ENCODE peak calls at places on chromosomes 2 and 18, in four cellular contexts. One of them, this sample, is unnamed.

GRCh38 chr2:196399736-196400691 is 228.6 kb upstream of the STK17B start:
- DNase-seq in colonic mucosa: no peak
- DNase-seq in PC-9: peak
- DNase-seq in heart left ventricle: peak
- DNase-seq in this sample: no peak

GRCh38 chr2:134778372-134778771 is 59.6 kb upstream of the TMEM163 start:
- DNase-seq in heart left ventricle: no peak
- DNase-seq in PC-9: no peak
- DNase-seq in colonic mucosa: no peak
- DNase-seq in this sample: no peak

GRCh38 chr2:17646096-17646554 is 105.6 kb downstream of the VSNL1 start:
- DNase-seq in colonic mucosa: peak
- DNase-seq in heart left ventricle: peak
- DNase-seq in PC-9: peak
- DNase-seq in this sample: peak

GRCh38 chr2:11569636-11570035 is 35.8 kb downstream of the GREB1 start:
- DNase-seq in PC-9: no peak
- DNase-seq in colonic mucosa: no peak
- DNase-seq in heart left ventricle: no peak
- DNase-seq in this sample: no peak

GRCh38 chr18:13809521-13810252 is 14.3 kb upstream of the MC5R start:
- DNase-seq in PC-9: peak
- DNase-seq in heart left ventricle: no peak
- DNase-seq in colonic mucosa: peak
- DNase-seq in this sample: no peak

GRCh38 chr2:109284816-109285215 is 155.8 kb downstream of the SH3RF3 start:
- DNase-seq in heart left ventricle: peak
- DNase-seq in colonic mucosa: no peak
- DNase-seq in PC-9: no peak
- DNase-seq in this sample: no peak

GRCh38 chr2:234797566-234798250 is 154.1 kb upstream of the SH3BP4 start:
- DNase-seq in heart left ventricle: no peak
- DNase-seq in PC-9: no peak
- DNase-seq in colonic mucosa: no peak
- DNase-seq in this sample: no peak

GRCh38 chr2:20574423-20574911 is 76.4 kb downstream of the HS1BP3 start:
- DNase-seq in PC-9: no peak
- DNase-seq in heart left ventricle: no peak
- DNase-seq in colonic mucosa: no peak
- DNase-seq in this sample: no peak

GRCh38 chr18:74896390-74896991 is 298.8 kb downstream of the ZNF407 start:
- DNase-seq in heart left ventricle: peak
- DNase-seq in PC-9: peak
- DNase-seq in colonic mucosa: peak
- DNase-seq in this sample: no peak

GRCh38 chr2:45826889-45827635 is 175.6 kb downstream of the PRKCE start:
- DNase-seq in colonic mucosa: no peak
- DNase-seq in PC-9: no peak
- DNase-seq in heart left ventricle: peak
- DNase-seq in this sample: no peak

GRCh38 chr2:183126635-183127034 is 2.4 kb downstream of the NUP35 start:
- DNase-seq in PC-9: no peak
- DNase-seq in heart left ventricle: no peak
- DNase-seq in colonic mucosa: no peak
- DNase-seq in this sample: no peak

GRCh38 chr2:220837226-220837625 is 734.9 kb downstream of the EPHA4 start:
- DNase-seq in colonic mucosa: no peak
- DNase-seq in PC-9: no peak
- DNase-seq in heart left ventricle: no peak
- DNase-seq in this sample: no peak

DNA sequence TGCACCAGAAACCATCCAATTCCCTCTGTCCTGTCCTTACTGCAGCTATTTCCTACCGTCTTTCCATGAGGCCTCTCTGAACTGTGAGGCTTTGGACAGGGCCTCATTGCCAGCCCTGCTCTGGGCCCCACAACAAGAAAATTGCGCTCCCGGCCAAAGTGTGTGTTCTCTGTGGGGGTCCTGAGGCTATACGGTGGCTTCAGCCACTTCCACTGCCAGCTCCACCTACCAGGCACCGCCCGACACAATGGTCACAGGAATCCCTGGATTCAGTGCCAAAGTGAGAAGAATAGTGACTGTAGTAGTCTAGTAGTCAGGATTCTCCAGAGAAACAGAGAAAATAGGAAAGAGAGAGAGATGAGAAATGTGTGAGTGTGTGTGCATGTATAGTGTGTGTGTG is 140.2 kb downstream of the IRS1 start:
- DNase-seq in heart left ventricle: no peak
- DNase-seq in PC-9: no peak
- DNase-seq in colonic mucosa: no peak
- DNase-seq in this sample: no peak
- H3K27ac ChIP-seq in heart left ventricle: peak
- H3K27ac ChIP-seq in PC-9: no peak
- H3K27ac ChIP-seq in colonic mucosa: no peak
- H3K27ac ChIP-seq in this sample: no peak

GRCh38 chr18:23106575-23106974 is 28.7 kb upstream of the CABLES1 start:
- DNase-seq in heart left ventricle: no peak
- DNase-seq in PC-9: peak
- DNase-seq in colonic mucosa: peak
- DNase-seq in this sample: peak

GRCh38 chr18:23105581-23106219 is 29.6 kb upstream of the CABLES1 start:
- DNase-seq in colonic mucosa: peak
- DNase-seq in heart left ventricle: no peak
- DNase-seq in PC-9: peak
- DNase-seq in this sample: no peak

GRCh38 chr18:23105030-23105429 is 30.3 kb upstream of the CABLES1 start:
- DNase-seq in PC-9: peak
- DNase-seq in heart left ventricle: no peak
- DNase-seq in colonic mucosa: no peak
- DNase-seq in this sample: no peak

GRCh38 chr18:23107718-23108117 is 27.6 kb upstream of the CABLES1 start:
- DNase-seq in heart left ventricle: no peak
- DNase-seq in colonic mucosa: no peak
- DNase-seq in PC-9: no peak
- DNase-seq in this sample: no peak

DNA sequence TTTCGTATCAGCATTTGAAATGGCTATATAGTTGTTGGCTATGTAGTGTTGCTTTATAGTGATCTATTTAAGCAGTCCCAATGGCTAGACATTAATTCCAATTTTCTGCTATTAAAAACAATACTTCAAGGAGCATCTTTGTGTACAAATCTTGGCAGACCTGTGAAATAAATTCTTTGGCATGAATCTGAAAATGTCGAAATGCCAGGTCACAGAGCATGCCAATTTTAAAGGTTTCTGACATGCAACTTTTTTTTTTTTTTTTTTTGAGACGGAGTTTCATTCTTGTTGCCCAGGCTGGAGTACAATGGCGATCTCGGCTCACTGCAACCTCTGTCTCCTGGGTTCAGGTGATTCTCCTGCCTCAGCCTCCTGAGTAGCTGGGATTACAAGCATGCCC is 26.8 kb upstream of the CABLES1 start:
- DNase-seq in heart left ventricle: no peak
- DNase-seq in PC-9: no peak
- DNase-seq in colonic mucosa: no peak
- DNase-seq in this sample: no peak
- H3K27ac ChIP-seq in heart left ventricle: no peak
- H3K27ac ChIP-seq in PC-9: no peak
- H3K27ac ChIP-seq in colonic mucosa: no peak
- H3K27ac ChIP-seq in this sample: no peak

DNA sequence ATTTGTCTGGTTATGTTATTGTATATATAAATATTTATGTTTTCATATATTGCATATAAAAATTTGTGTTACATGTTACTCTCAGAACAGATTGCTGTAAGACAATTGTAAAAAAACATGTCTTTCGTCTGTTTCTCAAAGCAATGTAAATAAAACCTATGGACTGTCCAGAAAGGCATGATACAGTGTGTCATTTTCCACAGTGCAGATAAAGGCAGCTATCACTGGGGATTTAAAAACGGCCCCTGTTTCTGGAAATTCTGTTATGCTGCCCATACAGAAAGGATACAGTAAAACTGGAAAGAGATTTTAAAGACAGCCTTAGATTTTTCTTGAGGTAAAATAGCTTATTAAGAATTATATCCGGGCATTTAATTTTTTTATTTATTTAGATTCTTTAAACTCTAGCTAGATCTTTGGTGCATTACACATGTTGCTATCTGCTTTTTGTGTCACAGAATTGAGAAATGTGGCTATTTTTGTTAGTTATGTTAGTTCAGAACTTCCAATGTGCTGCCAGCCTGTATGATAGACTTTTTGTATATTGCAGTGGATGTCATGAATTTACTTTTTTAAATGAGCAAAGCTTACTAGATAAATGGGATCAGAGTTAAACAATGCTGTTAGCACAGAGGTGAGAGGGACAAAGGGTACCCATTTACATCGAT is 843 bp upstream of the INO80D start:
- DNase-seq in heart left ventricle: no peak
- DNase-seq in PC-9: no peak
- DNase-seq in colonic mucosa: no peak
- DNase-seq in this sample: no peak
- H3K27ac ChIP-seq in heart left ventricle: peak
- H3K27ac ChIP-seq in PC-9: no peak
- H3K27ac ChIP-seq in colonic mucosa: peak
- H3K27ac ChIP-seq in this sample: peak

DNA sequence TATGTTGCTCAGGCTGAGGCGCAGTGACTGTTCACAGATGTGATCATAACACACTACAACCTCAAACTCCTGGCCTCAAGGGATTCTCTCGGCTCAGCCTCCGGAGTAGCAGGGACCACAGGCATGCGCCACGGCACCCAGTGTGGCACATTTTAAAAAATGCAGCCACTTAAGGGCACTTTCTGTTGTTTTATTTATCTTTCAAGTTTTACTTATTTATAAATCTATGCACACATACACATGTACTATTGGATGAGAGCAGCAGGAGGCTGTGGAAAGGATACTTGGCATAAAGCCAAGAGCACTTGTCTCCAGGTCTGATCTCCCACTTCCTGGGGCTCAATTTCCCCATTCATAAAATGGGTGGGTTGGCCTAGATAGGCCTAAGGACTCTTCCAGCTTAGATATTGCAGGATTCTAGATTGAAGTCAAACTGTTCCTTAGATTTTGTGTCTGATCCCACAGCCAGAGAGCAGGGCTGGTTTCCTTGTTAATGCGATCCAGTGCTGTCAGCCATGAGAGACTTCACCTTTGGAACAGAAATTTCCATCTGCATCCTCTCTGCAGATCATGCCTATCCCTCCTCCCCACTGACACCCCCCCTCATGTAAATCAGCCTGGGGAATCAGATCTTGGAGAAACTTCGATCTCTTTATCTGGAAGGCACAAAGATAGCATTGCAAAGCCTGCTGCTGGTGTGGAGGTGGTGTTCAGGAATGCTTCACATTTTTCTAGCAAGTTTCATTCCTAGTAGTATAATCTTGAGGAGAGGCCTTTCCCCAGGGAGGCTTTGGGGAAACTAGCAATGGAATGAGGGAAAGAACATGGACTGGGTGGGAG is 24.7 kb downstream of the PCBP1 start:
- DNase-seq in heart left ventricle: no peak
- DNase-seq in colonic mucosa: no peak
- DNase-seq in PC-9: no peak
- DNase-seq in this sample: no peak
- H3K27ac ChIP-seq in heart left ventricle: no peak
- H3K27ac ChIP-seq in colonic mucosa: no peak
- H3K27ac ChIP-seq in PC-9: no peak
- H3K27ac ChIP-seq in this sample: no peak

GRCh38 chr2:10285578-10286198 is 17.0 kb upstream of the HPCAL1 start:
- DNase-seq in colonic mucosa: peak
- DNase-seq in PC-9: peak
- DNase-seq in heart left ventricle: peak
- DNase-seq in this sample: no peak
- H3K27ac ChIP-seq in colonic mucosa: peak
- H3K27ac ChIP-seq in PC-9: peak
- H3K27ac ChIP-seq in heart left ventricle: peak
- H3K27ac ChIP-seq in this sample: no peak